ENCODE peak calls at places on chromosomes 2 and 18, in seven cellular contexts. R is neuronal stem cell, S is IMR-90, K is NT2/D1, C is mammary epithelial cell, M is adipocyte, Y is fibroblast of lung. W is an unnamed sample.

GRCh38 chr2:204072443-204073324 is 136.1 kb downstream of the ICOS start:
- DNase-seq in M (peak), C (peak), K (peak), R (peak), Y (no peak), S (no peak), W (peak)

GRCh38 chr2:201357216-201357615 is at the start of gene FLACC1:
- DNase-seq in C (peak), Y (peak), S (peak), M (peak), K (no peak), R (peak), W (peak)

GRCh38 chr2:47429795-47430194 is 26.8 kb downstream of the MSH2 start:
- DNase-seq in S (peak), Y (peak), K (no peak), M (peak), C (peak), R (no peak), W (peak)

GRCh38 chr2:217409939-217410820 is 550.3 kb upstream of the TNP1 start:
- DNase-seq in K (no peak), C (no peak), M (no peak), S (no peak), R (no peak), Y (no peak), W (no peak)

GRCh38 chr2:152354909-152355308 is 19.9 kb downstream of the FMNL2 start:
- DNase-seq in S (no peak), K (no peak), C (no peak), Y (peak), R (no peak), M (peak), W (peak)

GRCh38 chr2:47323009-47323821 is 79.7 kb upstream of the MSH2 start:
- DNase-seq in C (peak), S (peak), M (peak), Y (peak), R (peak), K (peak), W (peak)

GRCh38 chr18:28150925-28151324 is 26.0 kb downstream of the CDH2 start:
- DNase-seq in C (no peak), R (no peak), M (no peak), Y (no peak), K (no peak), S (no peak), W (no peak)

GRCh38 chr18:59730896-59731295 is 33.7 kb upstream of the CCBE1 start:
- DNase-seq in M (no peak), R (no peak), S (no peak), K (no peak), C (no peak), Y (no peak), W (no peak)

GRCh38 chr18:8911408-8912340 is 190.8 kb upstream of the NDUFV2 start:
- DNase-seq in K (no peak), C (no peak), R (no peak), M (no peak), Y (no peak), S (no peak), W (no peak)

GRCh38 chr2:42147641-42148274 is 21.4 kb upstream of the EML4 start:
- DNase-seq in K (no peak), M (peak), Y (peak), S (peak), R (no peak), C (no peak), W (peak)

GRCh38 chr2:223618172-223619035 is 16.2 kb upstream of the SCG2 start:
- DNase-seq in K (peak), M (no peak), Y (no peak), R (peak), C (no peak), S (no peak), W (no peak)

GRCh38 chr2:24038786-24039499 is 8.2 kb downstream of the WDCP start:
- DNase-seq in R (no peak), S (no peak), K (no peak), C (no peak), M (no peak), Y (no peak), W (no peak)

GRCh38 chr18:9919564-9920232 is 5.9 kb downstream of the VAPA start:
- DNase-seq in S (no peak), M (no peak), C (no peak), K (no peak), R (no peak), Y (no peak), W (no peak)

GRCh38 chr2:207012461-207012860 is 73.1 kb downstream of the CPO start:
- DNase-seq in R (no peak), K (no peak), C (peak), M (no peak), S (no peak), Y (peak), W (peak)

GRCh38 chr18:58310517-58310916 is 266.5 kb downstream of the NEDD4L start:
- DNase-seq in S (no peak), M (no peak), K (no peak), Y (peak), R (no peak), C (peak), W (no peak)

GRCh38 chr2:109382946-109383345 is 230.8 kb downstream of the SEPTIN10 start:
- DNase-seq in M (peak), K (no peak), R (no peak), Y (peak), C (no peak), S (peak), W (peak)

GRCh38 chr2:239022437-239023260 is 174.8 kb downstream of the TWIST2 start:
- DNase-seq in K (no peak), Y (no peak), R (no peak), M (no peak), C (no peak), S (no peak), W (peak)

GRCh38 chr2:1742300-1742679 is 2.0 kb downstream of the PXDN start:
- DNase-seq in R (no peak), C (no peak), K (no peak), S (peak), M (no peak), Y (peak), W (no peak)

GRCh38 chr18:11279461-11279860 is 130.1 kb upstream of the PIEZO2 start:
- DNase-seq in Y (no peak), C (no peak), M (no peak), K (no peak), R (no peak), S (no peak), W (no peak)

GRCh38 chr18:22683196-22683676 is 249.9 kb upstream of the RBBP8 start:
- DNase-seq in C (peak), Y (peak), S (peak), K (no peak), R (no peak), M (peak), W (peak)

GRCh38 chr18:27315001-27315400 is 129.9 kb upstream of the CHST9 start:
- DNase-seq in M (peak), R (no peak), Y (no peak), K (no peak), C (peak), S (no peak), W (no peak)

GRCh38 chr2:100321181-100321880 is 970 bp downstream of the LONRF2 start:
- DNase-seq in K (peak), R (peak), Y (peak), M (peak), C (peak), S (peak), W (peak)

GRCh38 chr2:172597191-172597842 is 41.4 kb downstream of the PDK1 start:
- DNase-seq in K (no peak), S (no peak), R (no peak), M (peak), C (no peak), Y (no peak), W (no peak)

GRCh38 chr2:66448592-66448991 is 13.7 kb downstream of the MEIS1 start:
- DNase-seq in S (no peak), C (no peak), R (no peak), Y (no peak), K (no peak), M (no peak), W (no peak)

GRCh38 chr2:75568174-75568573 is 7.4 kb upstream of the EVA1A start:
- DNase-seq in M (no peak), Y (no peak), C (no peak), K (no peak), S (no peak), R (no peak), W (no peak)

GRCh38 chr2:51789908-51790307 is 758.0 kb upstream of the NRXN1 start:
- DNase-seq in K (no peak), C (no peak), R (no peak), S (peak), M (peak), Y (peak), W (no peak)

GRCh38 chr2:33069894-33070651 is 123.3 kb downstream of the LTBP1 start:
- DNase-seq in K (no peak), M (peak), C (peak), Y (peak), R (no peak), S (peak), W (peak)

GRCh38 chr2:218858138-218858445 is 1.5 kb upstream of the WNT6 start:
- DNase-seq in K (no peak), M (no peak), R (no peak), C (no peak), S (no peak), Y (no peak), W (no peak)

GRCh38 chr2:188199716-188200128 is 92.0 kb upstream of the GULP1 start:
- DNase-seq in M (peak), R (no peak), C (peak), S (peak), K (no peak), Y (peak), W (peak)

GRCh38 chr2:9095690-9096089 is 92.2 kb upstream of the MBOAT2 start:
- DNase-seq in S (peak), R (no peak), C (no peak), K (no peak), M (no peak), Y (peak), W (peak)

GRCh38 chr2:231464576-231465540 is 574 bp upstream of the NCL start:
- DNase-seq in Y (peak), K (no peak), S (no peak), M (peak), R (peak), C (no peak), W (peak)

GRCh38 chr2:129762386-129763189 is 216.9 kb upstream of the RAB6C start:
- DNase-seq in M (no peak), R (no peak), Y (no peak), C (no peak), S (no peak), K (no peak), W (no peak)

GRCh38 chr2:118882693-118883336 is 35.4 kb upstream of the EN1 start:
- DNase-seq in K (peak), S (peak), Y (peak), R (peak), M (peak), C (peak), W (peak)

GRCh38 chr2:50765590-50765989 is 266.3 kb downstream of the NRXN1 start:
- DNase-seq in K (no peak), S (no peak), M (no peak), R (no peak), C (no peak), Y (no peak), W (no peak)

GRCh38 chr2:120258140-120258539 is 5.5 kb downstream of the RALB start:
- DNase-seq in K (no peak), S (no peak), C (no peak), Y (no peak), R (no peak), M (no peak), W (no peak)

GRCh38 chr18:32301976-32302743 is 112.3 kb downstream of the MEP1B start:
- DNase-seq in C (peak), R (no peak), K (no peak), S (peak), Y (peak), M (peak), W (peak)

GRCh38 chr2:28326469-28326805 is 66.2 kb upstream of the FOSL2 start:
- DNase-seq in S (no peak), Y (no peak), C (no peak), K (no peak), R (no peak), M (no peak), W (no peak)

GRCh38 chr18:61398961-61399632 is 65.9 kb downstream of the CDH20 start:
- DNase-seq in M (peak), K (no peak), S (peak), R (no peak), Y (peak), C (no peak), W (peak)
- H3K9ac ChIP-seq in M (peak), K (no peak), S (no peak), R (no peak), Y (no peak), C (no peak), W (peak)

GRCh38 chr2:186950694-186951093 is 101.7 kb upstream of the ZSWIM2 start:
- DNase-seq in K (no peak), C (peak), M (no peak), S (peak), Y (peak), R (no peak), W (peak)

GRCh38 chr2:186946896-186947467 is 98.0 kb upstream of the ZSWIM2 start:
- DNase-seq in C (no peak), M (no peak), R (no peak), Y (no peak), K (no peak), S (no peak), W (no peak)

GRCh38 chr2:186947516-186947915 is 98.5 kb upstream of the ZSWIM2 start:
- DNase-seq in K (no peak), M (no peak), Y (no peak), S (no peak), C (no peak), R (no peak), W (no peak)

GRCh38 chr2:186949716-186950256 is 100.8 kb upstream of the ZSWIM2 start:
- DNase-seq in K (no peak), Y (no peak), M (no peak), C (no peak), S (no peak), R (no peak), W (no peak)
- H3K9ac ChIP-seq in K (no peak), Y (no peak), M (no peak), C (no peak), S (no peak), R (no peak), W (no peak)

DNA sequence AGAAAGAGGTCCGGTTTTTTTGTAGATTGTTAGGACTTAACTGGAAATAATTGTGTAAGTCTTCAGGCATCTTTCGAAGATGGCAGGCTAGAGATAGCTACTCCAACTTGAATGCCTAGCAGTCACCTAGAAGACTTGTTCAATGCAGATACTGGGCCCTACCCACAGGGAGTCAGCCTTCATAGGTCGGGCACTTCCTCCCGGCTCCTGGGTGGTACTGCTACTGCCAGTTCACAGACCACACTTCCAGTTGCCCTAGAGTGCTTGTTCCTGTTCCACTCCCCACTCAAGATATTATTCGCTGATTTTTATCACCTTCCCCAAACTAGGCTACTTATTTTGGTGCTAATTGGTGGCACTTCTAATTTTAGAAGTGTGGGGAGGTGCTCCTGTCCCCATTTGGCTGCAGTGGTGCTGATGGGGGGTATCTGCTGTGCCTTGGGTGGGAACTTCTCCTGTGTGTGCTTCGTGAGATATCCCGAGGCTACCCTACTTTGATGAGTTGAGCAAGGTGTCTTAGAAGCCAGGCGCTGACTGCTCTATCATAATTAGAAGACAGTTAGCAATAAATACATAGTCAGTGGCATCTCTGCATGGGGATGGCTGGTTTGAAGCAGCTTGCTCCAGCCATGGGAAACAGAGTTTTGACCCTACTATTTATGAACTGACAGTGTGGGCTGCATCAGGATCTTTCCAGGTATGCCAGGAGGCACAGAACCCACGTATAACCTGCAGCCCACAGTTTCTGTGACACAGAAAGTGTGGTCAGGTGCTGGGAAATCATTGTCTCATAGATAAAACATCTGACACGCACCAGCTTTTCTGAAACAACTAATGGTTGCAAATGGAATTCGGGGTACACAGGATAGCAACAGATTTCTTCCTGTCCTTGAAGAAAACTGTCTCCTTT is 34.5 kb downstream of the INPP4A start:
- DNase-seq in C (peak), R (no peak), S (no peak), Y (no peak), K (no peak), M (no peak), W (no peak)
- H3K9ac ChIP-seq in C (peak), R (no peak), S (no peak), Y (no peak), K (no peak), M (no peak), W (no peak)

DNA sequence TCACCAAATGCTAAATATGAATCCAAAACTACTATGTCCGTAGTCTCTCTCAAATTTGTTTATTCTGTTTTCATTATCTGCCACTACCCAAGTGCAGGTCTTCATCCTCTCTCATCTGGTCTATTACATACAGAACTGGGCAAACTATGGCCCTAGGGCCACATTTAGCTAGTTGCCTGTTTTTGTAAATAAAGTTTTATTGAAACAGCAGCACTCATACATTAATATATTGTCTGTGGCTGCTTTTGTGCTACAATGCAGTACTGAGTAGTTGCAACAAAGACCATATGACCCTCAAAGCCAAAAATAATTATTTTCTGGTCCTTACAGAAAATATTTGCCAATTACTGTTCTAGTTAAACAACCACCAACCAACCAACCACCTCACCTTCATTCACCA is 172.2 kb upstream of the NCKAP5 start:
- DNase-seq in R (no peak), C (no peak), S (no peak), K (no peak), Y (no peak), M (no peak), W (no peak)
- H3K9ac ChIP-seq in R (no peak), C (no peak), S (no peak), K (no peak), Y (no peak), M (no peak), W (no peak)

GRCh38 chr2:136243638-136244557 is 125.9 kb upstream of the CXCR4 start:
- DNase-seq in R (no peak), M (no peak), S (no peak), Y (no peak), K (no peak), C (no peak), W (no peak)
- H3K9ac ChIP-seq in R (no peak), M (no peak), S (no peak), Y (no peak), K (no peak), C (no peak), W (no peak)

GRCh38 chr18:24999650-25000267 is 352.2 kb downstream of the ZNF521 start:
- DNase-seq in Y (no peak), C (no peak), S (no peak), K (no peak), R (no peak), M (no peak), W (no peak)

GRCh38 chr18:25005602-25006375 is 346.2 kb downstream of the ZNF521 start:
- DNase-seq in S (peak), M (peak), K (no peak), Y (peak), C (peak), R (no peak), W (peak)

DNA sequence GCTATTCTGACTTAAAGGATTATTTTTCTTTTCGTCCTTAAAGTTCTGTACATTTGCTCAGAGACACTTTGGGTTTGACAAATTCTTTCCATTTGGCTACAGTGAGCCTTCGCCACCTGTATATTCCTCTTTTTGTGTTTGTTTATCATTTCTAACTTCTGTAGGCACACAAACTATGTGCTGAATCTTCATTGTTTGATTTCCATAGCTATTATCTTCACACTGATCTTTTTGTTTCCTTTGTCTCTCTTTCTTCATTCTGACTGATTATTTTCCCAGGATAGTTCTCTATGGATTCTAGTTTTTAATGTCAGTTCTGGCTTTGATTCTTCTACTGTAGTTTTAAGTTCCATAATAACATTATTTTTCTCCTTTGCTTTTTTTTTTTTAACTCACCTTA is 350.2 kb downstream of the ZNF521 start:
- DNase-seq in C (no peak), Y (no peak), K (no peak), M (no peak), S (no peak), R (no peak), W (no peak)
- H3K9ac ChIP-seq in C (no peak), Y (no peak), K (no peak), M (no peak), S (no peak), R (no peak), W (no peak)

W was measured in GM23248.